ENCODE peak calls at places on chromosomes 1 and 21, in five cellular contexts. J is K562, X is HepG2, R is GM12878, M is upper lobe of left lung. N is an unnamed sample.
A peak's percentile ranks its signal among the peaks of the same experiment; 100 is the strongest.

GRCh38 chr1:23872421-23872820 is 4.3 kb upstream of the FUCA1 start:
- ATAC-seq in J (no peak), X (no peak), R (no peak), M (no peak), N (no peak)

GRCh38 chr1:53292690-53293089 is 35.2 kb downstream of the LRP8 start:
- ATAC-seq in J (no peak), X (peak; percentile 48), R (peak; percentile 80), M (no peak), N (no peak)

GRCh38 chr1:117674521-117675400 is 68.9 kb downstream of the TENT5C start:
- ATAC-seq in J (peak; percentile 83), X (no peak), R (peak; percentile 80), M (no peak), N (no peak)

GRCh38 chr1:117590273-117590925 is 15.4 kb upstream of the TENT5C start:
- ATAC-seq in J (peak; percentile 39), X (peak; percentile 28), R (no peak), M (peak; percentile 16), N (no peak)

GRCh38 chr1:202625416-202626360 is 84.6 kb downstream of the SYT2 start:
- ATAC-seq in J (peak; percentile 97), X (peak; percentile 94), R (peak; percentile 92), M (peak; percentile 75), N (peak; percentile 85)

GRCh38 chr1:205947024-205947423 is 3.8 kb upstream of the SLC26A9 start:
- ATAC-seq in J (no peak), X (no peak), R (no peak), M (peak; percentile 63), N (no peak)

GRCh38 chr1:195238313-195238712 is 1369.9 kb downstream of the KCNT2 start:
- ATAC-seq in J (no peak), X (no peak), R (no peak), M (no peak), N (no peak)

GRCh38 chr21:31220567-31220966 is 123.5 kb downstream of the TIAM1 start:
- ATAC-seq in J (no peak), X (peak; percentile 71), R (peak; percentile 77), M (no peak), N (no peak)

GRCh38 chr1:201325678-201326060 is 42.4 kb downstream of the PKP1 start:
- ATAC-seq in J (no peak), X (peak; percentile 44), R (no peak), M (no peak), N (no peak)

GRCh38 chr1:53697671-53698380 is 41.1 kb downstream of the GLIS1 start:
- ATAC-seq in J (no peak), X (no peak), R (no peak), M (no peak), N (peak; percentile 65)

GRCh38 chr1:61931587-61932279 is 189.5 kb downstream of the PATJ start:
- ATAC-seq in J (no peak), X (no peak), R (no peak), M (no peak), N (no peak)
- TF ChIP-seq CTCF in J (no peak), X (no peak), R (no peak), M (no peak), N (no peak)

DNA sequence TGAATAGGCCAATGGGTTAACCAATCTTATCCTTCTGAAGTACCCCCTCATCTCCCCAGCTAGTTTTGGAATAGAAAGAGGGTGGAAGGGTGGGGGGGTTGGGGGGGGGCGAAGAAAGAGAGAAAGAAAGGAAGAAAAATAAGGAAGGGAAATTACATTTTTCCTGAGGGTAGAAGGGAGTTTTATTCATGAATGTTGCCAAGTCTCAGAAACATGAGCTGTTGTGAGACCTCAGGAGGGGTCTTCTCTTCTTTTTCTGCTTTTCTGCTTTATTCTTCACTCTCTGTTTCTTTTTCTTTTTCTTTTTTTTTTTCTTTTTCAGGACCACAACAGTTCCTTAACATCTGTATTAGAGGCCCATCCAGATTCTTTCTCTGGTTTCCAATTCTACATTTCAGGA is 6.0 kb upstream of the TRIM67 start:
- ATAC-seq in J (no peak), X (no peak), R (no peak), M (no peak), N (no peak)
- H3K27me3 ChIP-seq in J (no peaks in the 10 kb centered on the region), X (peaks cover 6% of the 10 kb centered on the region), R (peaks cover 10% of the 10 kb centered on the region), M (peaks cover 11% of the 10 kb centered on the region), N (peaks cover 50% of the 10 kb centered on the region)

GRCh38 chr1:44820945-44821715 is 12.8 kb downstream of the BTBD19 start:
- ATAC-seq in J (no peak), X (peak; percentile 33), R (no peak), M (no peak), N (no peak)

GRCh38 chr1:44819257-44819593 is 10.9 kb downstream of the BTBD19 start:
- ATAC-seq in J (no peak), X (no peak), R (no peak), M (no peak), N (no peak)

GRCh38 chr1:44817771-44818495 is 9.6 kb downstream of the BTBD19 start:
- ATAC-seq in J (no peak), X (no peak), R (no peak), M (no peak), N (no peak)

GRCh38 chr1:44820328-44820944 is 12.1 kb downstream of the BTBD19 start:
- ATAC-seq in J (peak; percentile 2), X (peak; percentile 21), R (no peak), M (peak; percentile 70), N (peak; percentile 1)

GRCh38 chr1:44819594-44820327 is 11.4 kb downstream of the BTBD19 start:
- ATAC-seq in J (peak; percentile 96), X (peak; percentile 89), R (peak; percentile 96), M (peak; percentile 94), N (peak; percentile 87)
- TF ChIP-seq EP300 in J (peak; percentile 73), X (peak; percentile 64), R (peak; percentile 1), M (no peak), N (no peak)

GRCh38 chr1:58821309-58821708 is 37.5 kb upstream of the JUN start:
- ATAC-seq in J (no peak), X (no peak), R (no peak), M (no peak), N (no peak)

GRCh38 chr1:58824753-58825389 is 41.0 kb upstream of the JUN start:
- ATAC-seq in J (no peak), X (no peak), R (no peak), M (peak; percentile 86), N (peak; percentile 43)

GRCh38 chr1:58827298-58827697 is 43.5 kb upstream of the JUN start:
- ATAC-seq in J (no peak), X (no peak), R (no peak), M (no peak), N (no peak)

GRCh38 chr1:58819719-58820118 is 35.9 kb upstream of the JUN start:
- ATAC-seq in J (no peak), X (no peak), R (no peak), M (no peak), N (no peak)

GRCh38 chr1:58823481-58824010 is 39.7 kb upstream of the JUN start:
- ATAC-seq in J (peak; percentile 61), X (no peak), R (no peak), M (no peak), N (no peak)
- TF ChIP-seq CTCF in J (no peak), X (no peak), R (no peak), M (no peak), N (no peak)